ENCODE peak calls at places on chromosomes 4 and X, in ten cellular contexts. E, U, V, M, C, J, H, K, I and F are unnamed samples.

GRCh38 chr4:108483650-108484049 is 136.7 kb upstream of the RPL34 start:
- DNase-seq in E (no peak), U (no peak), V (no peak), M (no peak), C (no peak), J (no peak), H (no peak), K (no peak), I (no peak), F (no peak)

GRCh38 chrX:17376381-17377046 is 1.5 kb downstream of the NHS start:
- DNase-seq in E (no peak), U (no peak), V (no peak), M (no peak), C (no peak), J (no peak), H (no peak), K (no peak), I (peak), F (no peak)

GRCh38 chrX:1323315-1323714 is 13.3 kb upstream of the IL3RA start:
- DNase-seq in E (no peak), U (no peak), V (no peak), M (peak), C (no peak), J (peak), H (peak), K (peak), I (peak), F (no peak)

GRCh38 chr4:172543249-172543648 is 625.4 kb upstream of the GALNT7 start:
- DNase-seq in E (no peak), U (no peak), V (no peak), M (no peak), C (no peak), J (no peak), H (no peak), K (no peak), I (no peak), F (no peak)

GRCh38 chr4:139767585-139767984 is 102.0 kb downstream of the MGST2 start:
- DNase-seq in E (no peak), U (no peak), V (no peak), M (no peak), C (no peak), J (no peak), H (no peak), K (no peak), I (no peak), F (no peak)

GRCh38 chr4:81472249-81473085 is 760 bp upstream of the RASGEF1B start:
- DNase-seq in E (peak), U (peak), V (peak), M (no peak), C (peak), J (peak), H (peak), K (peak), I (peak), F (no peak)

GRCh38 chr4:122003335-122003734 is 51.5 kb upstream of the TRPC3 start:
- DNase-seq in E (no peak), U (no peak), V (peak), M (peak), C (no peak), J (peak), H (peak), K (peak), I (peak), F (peak)

GRCh38 chr4:189502841-189503240 is 437.8 kb upstream of the FRG1 start:
- DNase-seq in E (no peak), U (no peak), V (no peak), M (no peak), C (no peak), J (no peak), H (no peak), K (no peak), I (no peak), F (no peak)

GRCh38 chr4:117700111-117700892 is 334.0 kb upstream of the NDST3 start:
- DNase-seq in E (no peak), U (no peak), V (no peak), M (peak), C (no peak), J (no peak), H (peak), K (no peak), I (no peak), F (peak)

GRCh38 chr4:47451657-47452056 is 11.8 kb downstream of the COMMD8 start:
- DNase-seq in E (no peak), U (no peak), V (no peak), M (no peak), C (peak), J (no peak), H (no peak), K (no peak), I (peak), F (no peak)

GRCh38 chr4:74085669-74086068 is 13.3 kb downstream of the CXCL2 start:
- DNase-seq in E (no peak), U (no peak), V (no peak), M (no peak), C (no peak), J (no peak), H (no peak), K (no peak), I (no peak), F (no peak)

GRCh38 chr4:1939664-1940509 is 68.7 kb downstream of the NSD2 start:
- DNase-seq in E (peak), U (peak), V (peak), M (no peak), C (peak), J (no peak), H (no peak), K (no peak), I (peak), F (peak)

GRCh38 chrX:140467211-140467610 is 37.7 kb downstream of the SOX3 start:
- DNase-seq in E (no peak), U (peak), V (no peak), M (no peak), C (peak), J (no peak), H (no peak), K (no peak), I (peak), F (peak)

GRCh38 chr4:125314676-125315570 is at the start of gene FAT4:
- DNase-seq in E (peak), U (peak), V (peak), M (no peak), C (peak), J (peak), H (peak), K (peak), I (peak), F (peak)

DNA sequence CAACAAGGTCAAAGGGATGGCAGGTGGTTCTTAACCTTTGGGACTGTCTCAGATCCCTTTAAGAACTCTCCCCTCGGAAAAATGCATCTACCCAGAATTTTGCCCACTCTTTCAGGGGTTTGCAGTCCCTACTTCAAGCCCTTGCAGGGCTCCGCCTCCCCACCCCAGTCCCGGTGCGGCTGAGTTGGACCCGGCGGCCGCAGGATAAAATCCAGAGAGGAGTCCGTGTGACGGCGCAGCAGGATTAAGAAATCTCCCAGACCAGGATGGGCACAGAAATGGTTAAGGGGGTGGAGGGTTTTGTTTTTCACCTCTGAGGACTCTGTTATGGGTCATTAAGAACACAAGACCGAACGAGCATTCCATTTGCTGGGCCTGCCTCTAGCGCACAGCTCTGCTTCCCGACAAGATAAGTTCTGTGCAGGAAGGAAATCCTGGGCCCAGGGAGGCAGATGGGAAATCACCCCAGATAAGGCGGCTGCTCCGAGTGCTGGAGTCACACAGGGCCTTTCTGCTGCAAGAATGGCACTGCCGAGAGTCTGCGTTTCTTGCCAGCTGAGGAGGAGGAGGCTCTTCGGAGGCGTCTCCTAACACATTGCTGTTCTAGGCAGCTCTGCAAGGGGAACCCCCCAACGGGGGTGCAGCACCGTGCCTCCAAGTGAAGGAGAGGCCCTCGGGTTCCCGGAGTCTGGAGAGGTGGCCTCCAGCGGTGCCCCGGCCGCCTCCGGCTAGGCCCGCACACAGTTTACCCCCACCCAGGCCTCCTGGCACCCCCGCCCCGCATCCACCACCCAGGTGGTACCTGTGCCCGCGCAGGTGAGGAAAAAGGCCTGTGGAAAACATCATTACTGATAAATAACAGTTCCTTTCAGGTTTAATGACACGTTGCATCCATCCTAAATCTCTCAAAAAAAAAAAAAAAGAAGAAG is 277.6 kb downstream of the BCOR start:
- DNase-seq in E (no peak), U (no peak), V (peak), M (no peak), C (no peak), J (no peak), H (no peak), K (no peak), I (no peak), F (no peak)
- H3K4me3 ChIP-seq in E (no peak), U (peak), V (peak), M (peak), C (no peak), J (no peak), H (no peak), K (no peak), I (peak), F (no peak)

DNA sequence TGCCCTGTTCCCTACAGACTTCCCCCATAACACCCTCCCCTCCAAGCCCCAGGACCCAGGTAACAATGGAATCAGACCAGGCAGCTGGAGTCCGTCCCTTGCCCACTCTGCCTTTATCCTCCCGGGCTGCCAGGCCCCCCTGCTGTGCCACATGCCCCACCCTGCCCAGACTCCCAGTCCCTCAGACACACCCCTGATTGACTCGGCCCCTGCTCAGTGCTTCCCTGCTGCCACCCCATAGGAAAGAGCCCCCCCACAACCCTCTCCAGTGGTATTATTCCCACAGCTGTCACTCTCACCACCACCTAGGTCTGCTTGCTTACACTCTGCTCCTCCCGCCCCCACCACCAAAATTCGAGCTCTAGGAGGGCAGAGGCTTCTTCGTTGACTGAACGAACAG is 4.7 kb upstream of the NAA10 start:
- DNase-seq in E (no peak), U (no peak), V (no peak), M (no peak), C (no peak), J (no peak), H (no peak), K (no peak), I (no peak), F (no peak)
- H3K4me3 ChIP-seq in E (no peak), U (no peak), V (no peak), M (no peak), C (no peak), J (no peak), H (no peak), K (no peak), I (no peak), F (no peak)

GRCh38 chrX:45767021-45767491 is 566.4 kb upstream of the DIPK2B start:
- DNase-seq in E (no peak), U (peak), V (peak), M (no peak), C (peak), J (no peak), H (peak), K (no peak), I (peak), F (peak)

GRCh38 chrX:45771560-45772340 is 571.1 kb upstream of the DIPK2B start:
- DNase-seq in E (no peak), U (peak), V (peak), M (no peak), C (peak), J (peak), H (peak), K (peak), I (peak), F (peak)

GRCh38 chrX:45768666-45769065 is 568.0 kb upstream of the DIPK2B start:
- DNase-seq in E (no peak), U (no peak), V (no peak), M (no peak), C (no peak), J (no peak), H (no peak), K (no peak), I (no peak), F (no peak)

GRCh38 chrX:45771114-45771513 is 570.4 kb upstream of the DIPK2B start:
- DNase-seq in E (no peak), U (peak), V (peak), M (peak), C (peak), J (peak), H (peak), K (peak), I (peak), F (peak)

DNA sequence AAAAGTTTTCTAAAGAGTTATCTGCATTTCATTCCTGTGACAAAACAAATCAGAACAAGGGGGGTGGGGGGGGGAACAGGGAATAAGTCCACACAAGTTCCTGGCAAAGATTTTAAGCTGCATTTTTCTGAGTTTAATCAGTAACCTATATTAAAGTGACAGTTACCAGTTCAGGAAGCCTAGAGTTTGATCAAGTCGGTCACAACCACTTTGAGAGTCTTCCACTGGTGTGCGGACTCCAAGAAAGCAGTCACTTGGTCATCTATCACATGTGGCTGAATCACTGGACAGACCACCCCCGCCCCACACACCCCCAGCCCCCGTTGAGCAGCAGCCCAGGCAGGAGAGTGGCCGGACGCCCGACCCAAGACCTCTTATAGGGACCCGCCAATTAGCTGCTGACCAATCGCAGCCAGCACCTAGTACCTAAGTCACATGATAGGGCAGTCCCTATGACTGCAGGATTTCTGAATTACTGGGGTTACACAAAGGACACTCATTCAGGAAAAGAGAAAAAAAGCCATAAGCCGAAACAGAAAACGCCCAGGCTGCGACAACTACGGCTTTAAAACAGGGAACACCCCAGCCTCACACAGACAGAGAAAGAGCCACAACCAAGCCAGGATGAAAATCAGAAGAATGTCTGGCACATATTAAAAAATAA is 569.4 kb upstream of the DIPK2B start:
- DNase-seq in E (peak), U (peak), V (peak), M (no peak), C (peak), J (peak), H (peak), K (peak), I (peak), F (peak)
- H3K4me3 ChIP-seq in E (no peak), U (peak), V (no peak), M (peak), C (peak), J (peak), H (peak), K (no peak), I (peak), F (peak)

DNA sequence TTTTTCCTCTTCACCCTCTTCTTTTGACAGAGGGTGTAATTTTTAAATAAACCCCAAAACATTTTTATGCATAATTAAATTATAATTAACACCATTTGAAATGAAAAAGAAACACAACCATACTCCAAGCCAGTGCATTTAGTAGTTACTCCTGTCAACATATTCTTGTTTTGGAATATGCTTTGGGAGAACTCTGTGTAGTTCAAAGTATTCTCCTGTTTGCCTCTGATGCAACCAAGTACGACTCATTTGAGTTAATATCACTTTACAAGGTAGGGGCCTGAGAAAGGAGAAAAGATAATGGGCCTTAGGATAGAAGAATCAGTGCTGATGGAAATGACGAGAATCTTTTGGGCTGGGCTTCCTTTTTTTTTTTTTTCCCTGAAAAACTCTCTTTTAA is 2.7 kb downstream of the PTPN13 start:
- DNase-seq in E (no peak), U (no peak), V (peak), M (no peak), C (peak), J (no peak), H (peak), K (no peak), I (peak), F (peak)
- H3K4me3 ChIP-seq in E (no peak), U (no peak), V (no peak), M (no peak), C (no peak), J (no peak), H (peak), K (no peak), I (no peak), F (peak)

GRCh38 chrX:153941331-153942252 is 2.9 kb downstream of the RENBP start:
- DNase-seq in E (no peak), U (no peak), V (no peak), M (no peak), C (no peak), J (no peak), H (no peak), K (no peak), I (no peak), F (no peak)

GRCh38 chrX:153944140-153944799 is at the start of gene RENBP:
- DNase-seq in E (no peak), U (no peak), V (no peak), M (no peak), C (no peak), J (peak), H (no peak), K (peak), I (no peak), F (no peak)

GRCh38 chrX:153946910-153947769 is 2.7 kb upstream of the RENBP start:
- DNase-seq in E (peak), U (peak), V (peak), M (no peak), C (peak), J (peak), H (peak), K (peak), I (peak), F (peak)

GRCh38 chrX:153945956-153946909 is 1.8 kb upstream of the RENBP start:
- DNase-seq in E (no peak), U (no peak), V (no peak), M (no peak), C (no peak), J (no peak), H (no peak), K (no peak), I (no peak), F (no peak)

GRCh38 chrX:153944800-153945150 is 332 bp upstream of the RENBP start:
- DNase-seq in E (no peak), U (no peak), V (no peak), M (no peak), C (no peak), J (no peak), H (no peak), K (no peak), I (no peak), F (no peak)
- H3K4me3 ChIP-seq in E (no peak), U (no peak), V (no peak), M (no peak), C (no peak), J (peak), H (no peak), K (no peak), I (no peak), F (no peak)

DNA sequence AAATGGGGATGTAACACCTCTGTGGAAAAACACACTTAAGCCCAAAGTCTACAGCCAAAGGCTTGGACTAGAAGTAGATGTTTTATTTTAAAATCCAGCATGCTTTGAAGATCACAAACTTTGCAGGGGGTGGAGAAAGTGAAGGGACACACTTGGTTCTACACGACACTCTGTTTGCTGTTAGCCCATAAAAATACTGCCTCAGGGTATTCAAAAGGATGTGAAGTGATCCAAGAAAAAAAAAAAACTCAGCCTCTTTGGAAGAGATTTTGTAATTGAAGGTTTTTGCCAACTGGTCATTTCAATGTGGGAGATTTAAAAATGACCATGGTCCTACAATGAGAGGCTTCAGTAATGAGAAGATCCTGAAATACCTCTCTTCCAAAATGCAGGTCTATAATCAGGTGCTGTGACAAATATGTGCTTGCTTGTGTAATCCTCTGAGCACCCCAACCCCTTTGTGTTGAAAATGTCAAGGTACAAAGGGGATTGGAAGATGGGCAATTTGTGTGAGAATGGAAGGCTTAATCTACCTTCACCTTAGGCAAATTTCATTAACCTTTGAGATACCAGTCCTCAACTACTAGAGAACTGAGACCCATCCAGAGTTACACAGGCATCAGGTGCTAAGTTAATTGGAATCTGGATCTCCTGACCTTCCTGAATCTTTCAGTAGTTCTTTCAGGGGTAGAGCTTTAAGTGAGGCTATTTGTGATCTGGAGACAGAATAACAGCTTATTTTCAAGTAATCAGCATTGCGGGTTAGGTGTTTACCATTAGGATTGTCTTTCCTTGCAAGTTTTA is 82.5 kb downstream of the HS6ST2 start:
- DNase-seq in E (no peak), U (no peak), V (no peak), M (no peak), C (no peak), J (no peak), H (no peak), K (no peak), I (no peak), F (no peak)
- H3K4me3 ChIP-seq in E (no peak), U (no peak), V (no peak), M (no peak), C (no peak), J (no peak), H (no peak), K (no peak), I (no peak), F (no peak)

GRCh38 chrX:114584434-114584943 is 603 bp downstream of the HTR2C start:
- DNase-seq in E (no peak), U (no peak), V (peak), M (no peak), C (no peak), J (no peak), H (no peak), K (no peak), I (no peak), F (no peak)
- H3K4me3 ChIP-seq in E (no peak), U (no peak), V (peak), M (no peak), C (no peak), J (no peak), H (no peak), K (no peak), I (no peak), F (no peak)

DNA sequence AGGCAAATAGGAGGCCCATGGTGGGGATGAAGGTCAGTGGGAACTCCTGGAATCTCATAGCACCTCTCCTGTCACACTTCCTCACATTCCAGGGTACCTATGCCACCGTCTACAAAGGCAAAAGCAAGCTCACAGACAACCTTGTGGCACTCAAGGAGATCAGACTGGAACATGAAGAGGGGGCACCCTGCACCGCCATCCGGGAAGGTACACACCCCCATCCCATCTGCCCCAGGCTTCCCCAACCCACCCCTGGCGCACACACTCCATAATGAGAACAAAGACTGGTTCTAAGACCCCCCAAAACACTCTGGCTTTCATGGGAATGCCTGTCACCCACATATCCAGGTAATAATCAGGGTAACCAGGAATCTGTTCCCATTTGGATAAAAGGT is 6.4 kb downstream of the CDK16 start:
- DNase-seq in E (no peak), U (no peak), V (no peak), M (no peak), C (no peak), J (no peak), H (no peak), K (no peak), I (no peak), F (no peak)
- H3K4me3 ChIP-seq in E (no peak), U (no peak), V (no peak), M (no peak), C (no peak), J (no peak), H (no peak), K (no peak), I (no peak), F (no peak)